ENCODE peak calls at places on chromosomes 13 and 19, in five cellular contexts. H is hippocampal formation, K is breast epithelium, X is GOT3, V is A673. S is an unnamed sample.

GRCh38 chr19:18590273-18591272 is 2.0 kb downstream of the REX1BD start:
- DNase-seq in H (peak), K (peak), X (no peak), V (peak), S (peak)

GRCh38 chr19:51047031-51047335 is 12.2 kb upstream of the KLK12 start:
- DNase-seq in V (no peak), H (no peak), X (no peak), K (no peak), S (no peak)

GRCh38 chr13:77674802-77675201 is 22.7 kb upstream of the SLAIN1 start:
- DNase-seq in V (peak), H (no peak), K (no peak), X (no peak), S (no peak)

GRCh38 chr13:80923907-80924306 is 583.0 kb upstream of the SPRY2 start:
- DNase-seq in K (no peak), X (no peak), H (no peak), V (peak), S (no peak)

GRCh38 chr19:3284759-3285646 is 60.5 kb downstream of the CELF5 start:
- DNase-seq in H (no peak), V (peak), X (no peak), K (peak), S (no peak)

GRCh38 chr19:15304140-15304705 is 28.1 kb downstream of the BRD4 start:
- DNase-seq in X (no peak), K (no peak), V (no peak), H (no peak), S (no peak)

GRCh38 chr19:1214862-1215731 is 9.5 kb downstream of the STK11 start:
- DNase-seq in H (peak), X (no peak), V (no peak), K (no peak), S (no peak)

GRCh38 chr13:64206430-64207225 is 2791.0 kb upstream of the PCDH20 start:
- DNase-seq in K (no peak), V (no peak), H (no peak), X (no peak), S (no peak)

GRCh38 chr13:25659091-25659502 is 287.3 kb downstream of the ATP8A2 start:
- DNase-seq in V (no peak), H (no peak), X (no peak), K (peak), S (no peak)

GRCh38 chr19:58585442-58586130 is 12.5 kb upstream of the MZF1 start:
- DNase-seq in V (no peak), K (no peak), X (no peak), H (no peak), S (no peak)

GRCh38 chr13:80055804-80056203 is 285.1 kb downstream of the SPRY2 start:
- DNase-seq in X (no peak), V (no peak), H (no peak), K (no peak), S (no peak)

GRCh38 chr19:28019371-28019770 is 1193.6 kb downstream of the UQCRFS1 start:
- DNase-seq in H (no peak), V (no peak), X (no peak), K (no peak), S (no peak)

GRCh38 chr19:38506723-38507550 is 73.4 kb downstream of the RYR1 start:
- DNase-seq in X (peak), V (peak), K (peak), H (peak), S (no peak)

GRCh38 chr13:46211116-46211515 is 612 bp upstream of the LRRC63 start:
- DNase-seq in K (no peak), V (peak), H (no peak), X (no peak), S (no peak)

GRCh38 chr19:34096020-34096915 is 76.0 kb upstream of the LSM14A start:
- DNase-seq in V (peak), H (no peak), K (no peak), X (no peak), S (no peak)

GRCh38 chr19:6662692-6663091 is 7.3 kb downstream of the TNFSF14 start:
- DNase-seq in H (no peak), K (no peak), V (no peak), X (no peak), S (no peak)

GRCh38 chr19:55301459-55302331 is 17.9 kb downstream of the BRSK1 start:
- DNase-seq in V (peak), K (peak), X (peak), H (peak), S (peak)

GRCh38 chr13:110448230-110448629 is 113.3 kb downstream of the RAB20 start:
- DNase-seq in X (no peak), K (peak), H (no peak), V (no peak), S (no peak)

GRCh38 chr13:31499274-31499673 is 240.1 kb upstream of the RXFP2 start:
- DNase-seq in H (no peak), V (no peak), K (no peak), X (no peak), S (no peak)

GRCh38 chr19:55436847-55437246 is 6.3 kb downstream of the SHISA7 start:
- DNase-seq in K (no peak), X (no peak), H (no peak), V (no peak), S (no peak)

GRCh38 chr13:24644051-24644450 is 36.2 kb upstream of the ATP12A start:
- DNase-seq in V (peak), H (no peak), K (no peak), X (no peak), S (no peak)

S was measured in dorsolateral prefrontal cortex.